ENCODE peak calls at places on chromosome 15, in nine cellular contexts. I, B, W, G, D, N, S, T and U are unnamed samples.

GRCh38 chr15:49900036-49900435 is 219.0 kb downstream of the ATP8B4 start:
- DNase-seq in G (no peak), S (no peak), B (no peak), D (no peak), I (no peak), N (peak; percentile 20), T (no peak), W (no peak), U (no peak)

GRCh38 chr15:55737373-55737772 is 5.6 kb downstream of the PRTG start:
- DNase-seq in W (peak; percentile 91), N (peak; percentile 71), S (peak; percentile 77), T (no peak), I (peak; percentile 62), B (no peak), D (no peak), G (no peak), U (no peak)

GRCh38 chr15:48582472-48583235 is 62.9 kb downstream of the FBN1 start:
- DNase-seq in G (no peak), S (peak; percentile 76), I (no peak), W (no peak), D (no peak), N (peak; percentile 92), T (no peak), B (no peak), U (no peak)

GRCh38 chr15:71566226-71566625 is 244.1 kb upstream of the NR2E3 start:
- DNase-seq in T (no peak), G (no peak), N (no peak), W (no peak), D (no peak), B (no peak), S (no peak), I (no peak), U (no peak)

GRCh38 chr15:67941643-67942315 is 101.9 kb upstream of the RNU6-1 start:
- DNase-seq in G (no peak), B (no peak), W (no peak), I (no peak), T (no peak), N (peak; percentile 52), D (no peak), S (peak; percentile 9), U (no peak)

GRCh38 chr15:90412356-90413194 is 24.5 kb downstream of the IQGAP1 start:
- DNase-seq in I (peak; percentile 87), T (no peak), S (no peak), D (no peak), W (no peak), B (no peak), N (peak; percentile 87), G (no peak), U (no peak)

GRCh38 chr15:70722266-70723123 is 40.9 kb downstream of the UACA start:
- DNase-seq in D (peak; percentile 15), B (no peak), I (peak; percentile 62), S (no peak), W (no peak), N (peak; percentile 67), T (peak; percentile 39), G (no peak), U (peak; percentile 15)

GRCh38 chr15:89810837-89811236 is 3.8 kb downstream of the ANPEP start:
- DNase-seq in G (no peak), I (no peak), S (no peak), T (no peak), N (no peak), D (no peak), B (no peak), W (no peak), U (no peak)

GRCh38 chr15:34271493-34271892 is 46.7 kb downstream of the EMC4 start:
- DNase-seq in D (no peak), B (no peak), N (peak; percentile 77), T (no peak), S (peak; percentile 7), G (no peak), I (no peak), W (no peak), U (no peak)

GRCh38 chr15:53323197-53323596 is 436.3 kb downstream of the WDR72 start:
- DNase-seq in W (no peak), N (no peak), B (no peak), D (no peak), T (no peak), S (no peak), G (no peak), I (no peak), U (no peak)

GRCh38 chr15:58632789-58633188 is 116.7 kb downstream of the ADAM10 start:
- DNase-seq in T (no peak), W (no peak), N (peak; percentile 61), D (no peak), S (no peak), G (no peak), B (no peak), I (no peak), U (no peak)

GRCh38 chr15:84009616-84010015 is 226.0 kb upstream of the GOLGA6L4 start:
- DNase-seq in S (no peak), I (no peak), N (no peak), T (no peak), D (no peak), G (no peak), W (no peak), B (no peak), U (no peak)

GRCh38 chr15:91790826-91791225 is 62.7 kb upstream of the SLCO3A1 start:
- DNase-seq in G (no peak), W (no peak), I (no peak), S (peak; percentile 56), D (no peak), T (no peak), N (peak; percentile 7), B (no peak), U (no peak)

GRCh38 chr15:37019479-37020433 is 80.6 kb downstream of the MEIS2 start:
- DNase-seq in I (no peak), B (no peak), N (peak; percentile 92), T (no peak), S (peak; percentile 36), W (no peak), G (no peak), D (peak; percentile 91), U (no peak)

GRCh38 chr15:95111969-95112368 is 880.6 kb downstream of the MCTP2 start:
- DNase-seq in I (no peak), B (no peak), T (no peak), S (no peak), N (no peak), G (no peak), D (no peak), W (no peak), U (no peak)

GRCh38 chr15:71151061-71151460 is 35.8 kb downstream of the THSD4 start:
- DNase-seq in D (no peak), W (no peak), B (no peak), S (peak; percentile 86), T (no peak), N (peak; percentile 93), G (no peak), I (no peak), U (no peak)

GRCh38 chr15:92161039-92161670 is 232.5 kb upstream of the ST8SIA2 start:
- DNase-seq in G (no peak), B (no peak), W (no peak), I (no peak), T (no peak), S (no peak), D (no peak), N (no peak), U (peak; percentile 37)